ENCODE peak calls at places on chromosomes 12 and 14, in ten cellular contexts. D, G, B, J, H, T, I, K, W and R are unnamed samples.

GRCh38 chr12:89731614-89732013 is 23.0 kb upstream of the ATP2B1 start:
- DNase-seq in D (no peak), G (no peak), B (no peak), J (no peak), H (no peak), T (no peak), I (no peak), K (peak), W (no peak), R (no peak)

GRCh38 chr14:101118746-101119610 is 215.5 kb upstream of the RTL1 start:
- DNase-seq in D (peak), G (peak), B (peak), J (no peak), H (peak), T (no peak), I (no peak), K (peak), W (peak), R (peak)

GRCh38 chr12:20040844-20041243 is 327.5 kb upstream of the PDE3A start:
- DNase-seq in D (no peak), G (no peak), B (no peak), J (no peak), H (no peak), T (no peak), I (no peak), K (no peak), W (no peak), R (no peak)

GRCh38 chr12:131103614-131104463 is 150.1 kb downstream of the ADGRD1 start:
- DNase-seq in D (peak), G (peak), B (peak), J (no peak), H (peak), T (peak), I (no peak), K (no peak), W (no peak), R (no peak)

GRCh38 chr12:6268484-6269157 is 41.9 kb upstream of the PLEKHG6 start:
- DNase-seq in D (no peak), G (no peak), B (peak), J (no peak), H (no peak), T (peak), I (no peak), K (no peak), W (no peak), R (no peak)

GRCh38 chr14:29805415-29806123 is 122.1 kb downstream of the PRKD1 start:
- DNase-seq in D (peak), G (no peak), B (peak), J (no peak), H (peak), T (peak), I (peak), K (peak), W (no peak), R (no peak)

GRCh38 chr14:26402126-26402525 is 195.7 kb downstream of the NOVA1 start:
- DNase-seq in D (no peak), G (no peak), B (no peak), J (no peak), H (no peak), T (no peak), I (no peak), K (no peak), W (no peak), R (no peak)

GRCh38 chr12:92570056-92570753 is 132.6 kb upstream of the PLEKHG7 start:
- DNase-seq in D (peak), G (no peak), B (peak), J (peak), H (peak), T (peak), I (peak), K (peak), W (peak), R (no peak)

GRCh38 chr12:23415180-23415579 is 534.3 kb downstream of the SOX5 start:
- DNase-seq in D (no peak), G (no peak), B (no peak), J (no peak), H (no peak), T (no peak), I (no peak), K (no peak), W (no peak), R (no peak)

GRCh38 chr14:36657409-36658090 is 4.1 kb upstream of the PAX9 start:
- DNase-seq in D (no peak), G (no peak), B (no peak), J (no peak), H (no peak), T (no peak), I (no peak), K (no peak), W (peak), R (no peak)

GRCh38 chr14:55600784-55601561 is 21.0 kb downstream of the KTN1 start:
- DNase-seq in D (no peak), G (no peak), B (no peak), J (no peak), H (no peak), T (no peak), I (peak), K (no peak), W (no peak), R (no peak)

GRCh38 chr14:59677771-59678211 is 101.2 kb upstream of the CCDC175 start:
- DNase-seq in D (no peak), G (no peak), B (no peak), J (no peak), H (no peak), T (no peak), I (no peak), K (no peak), W (no peak), R (no peak)

GRCh38 chr14:104087981-104088850 is 2.7 kb downstream of the ASPG start:
- DNase-seq in D (peak), G (no peak), B (no peak), J (no peak), H (no peak), T (peak), I (no peak), K (no peak), W (no peak), R (no peak)

GRCh38 chr12:69442894-69443293 is 27.3 kb upstream of the FRS2 start:
- DNase-seq in D (no peak), G (no peak), B (no peak), J (no peak), H (no peak), T (no peak), I (no peak), K (no peak), W (no peak), R (no peak)

GRCh38 chr12:72110814-72111615 is 161.2 kb upstream of the TRHDE start:
- DNase-seq in D (no peak), G (no peak), B (no peak), J (no peak), H (no peak), T (no peak), I (no peak), K (no peak), W (no peak), R (no peak)

GRCh38 chr12:6112004-6112403 is 12.5 kb downstream of the VWF start:
- DNase-seq in D (no peak), G (peak), B (no peak), J (no peak), H (no peak), T (no peak), I (no peak), K (no peak), W (peak), R (no peak)

GRCh38 chr14:102390486-102390885 is 27.7 kb downstream of the TECPR2 start:
- DNase-seq in D (no peak), G (no peak), B (no peak), J (no peak), H (no peak), T (no peak), I (no peak), K (no peak), W (no peak), R (no peak)

GRCh38 chr12:106586803-106587684 is 4.2 kb downstream of the RFX4 start:
- DNase-seq in D (no peak), G (no peak), B (no peak), J (no peak), H (no peak), T (no peak), I (peak), K (no peak), W (peak), R (peak)

GRCh38 chr12:124109760-124110159 is 136.7 kb downstream of the ZNF664 start:
- DNase-seq in D (peak), G (no peak), B (no peak), J (peak), H (peak), T (no peak), I (peak), K (no peak), W (peak), R (no peak)

GRCh38 chr14:52175982-52176502 is 91.5 kb upstream of the PTGDR start:
- DNase-seq in D (no peak), G (no peak), B (no peak), J (peak), H (peak), T (no peak), I (no peak), K (no peak), W (no peak), R (no peak)

GRCh38 chr14:57812000-57812399 is 53.9 kb downstream of the SLC35F4 start:
- DNase-seq in D (no peak), G (no peak), B (no peak), J (no peak), H (no peak), T (no peak), I (no peak), K (no peak), W (no peak), R (no peak)

GRCh38 chr14:29085546-29085945 is 319.0 kb downstream of the FOXG1 start:
- DNase-seq in D (no peak), G (no peak), B (no peak), J (no peak), H (no peak), T (no peak), I (peak), K (no peak), W (peak), R (no peak)

GRCh38 chr12:13530966-13531365 is 334.4 kb downstream of the EMP1 start:
- DNase-seq in D (no peak), G (no peak), B (no peak), J (no peak), H (peak), T (no peak), I (no peak), K (no peak), W (no peak), R (no peak)

GRCh38 chr12:42716521-42716920 is 127.0 kb upstream of the PRICKLE1 start:
- DNase-seq in D (no peak), G (no peak), B (no peak), J (no peak), H (no peak), T (no peak), I (no peak), K (no peak), W (no peak), R (no peak)

GRCh38 chr14:87179936-87180335 is 813.0 kb downstream of the GALC start:
- DNase-seq in D (no peak), G (no peak), B (no peak), J (no peak), H (no peak), T (no peak), I (no peak), K (no peak), W (no peak), R (no peak)

GRCh38 chr14:77102154-77102553 is 4.1 kb downstream of the CIPC start:
- DNase-seq in D (no peak), G (no peak), B (no peak), J (no peak), H (no peak), T (no peak), I (no peak), K (no peak), W (no peak), R (no peak)

GRCh38 chr14:102086346-102086971 is 385 bp downstream of the HSP90AA1 start:
- DNase-seq in D (peak), G (no peak), B (peak), J (no peak), H (peak), T (peak), I (peak), K (peak), W (peak), R (no peak)

GRCh38 chr14:62691613-62692489 is 353.4 kb downstream of the KCNH5 start:
- DNase-seq in D (peak), G (no peak), B (no peak), J (no peak), H (peak), T (no peak), I (peak), K (no peak), W (no peak), R (no peak)

GRCh38 chr12:94258593-94258992 is 110.2 kb downstream of the PLXNC1 start:
- DNase-seq in D (no peak), G (no peak), B (no peak), J (no peak), H (no peak), T (no peak), I (no peak), K (no peak), W (no peak), R (no peak)

GRCh38 chr12:27161458-27162228 is 79.3 kb upstream of the C12orf71 start:
- DNase-seq in D (no peak), G (no peak), B (no peak), J (peak), H (no peak), T (no peak), I (peak), K (no peak), W (no peak), R (no peak)
- TF ChIP-seq CTCF in D (no peak), G (no peak), B (no peak), J (no peak), H (no peak), T (no peak), I (no peak), K (no peak), W (no peak), R (no peak)

GRCh38 chr14:98175881-98176280 is 1096.1 kb downstream of the BCL11B start:
- DNase-seq in D (no peak), G (no peak), B (no peak), J (no peak), H (no peak), T (no peak), I (no peak), K (no peak), W (no peak), R (no peak)
- TF ChIP-seq EP300 in D (no peak), G (no peak), B (no peak), J (no peak), H (no peak), T (no peak), I (no peak), K (no peak), W (no peak), R (no peak)

DNA sequence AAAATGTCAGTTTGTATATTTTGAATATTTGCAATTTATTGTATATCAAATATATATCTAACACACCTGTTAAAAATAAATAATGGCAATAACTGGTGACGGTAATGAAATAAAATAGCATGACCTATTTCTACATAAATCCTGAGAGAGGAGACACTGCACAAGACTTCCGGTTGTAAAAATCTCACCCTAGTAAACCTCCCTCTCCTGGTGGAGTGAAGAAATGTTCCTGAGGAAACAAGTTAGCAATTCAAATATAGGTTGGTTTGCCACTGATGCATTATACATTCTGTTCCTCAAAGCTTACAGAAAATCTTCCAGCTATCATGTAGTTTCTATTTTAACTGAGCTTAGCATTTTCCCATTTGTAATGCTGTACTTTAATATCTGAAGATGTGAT is 166.2 kb upstream of the SYT10 start:
- DNase-seq in D (no peak), G (no peak), B (no peak), J (no peak), H (no peak), T (no peak), I (peak), K (no peak), W (peak), R (no peak)
- TF ChIP-seq CTCF in D (no peak), G (no peak), B (no peak), J (no peak), H (no peak), T (no peak), I (peak), K (no peak), W (peak), R (no peak)

DNA sequence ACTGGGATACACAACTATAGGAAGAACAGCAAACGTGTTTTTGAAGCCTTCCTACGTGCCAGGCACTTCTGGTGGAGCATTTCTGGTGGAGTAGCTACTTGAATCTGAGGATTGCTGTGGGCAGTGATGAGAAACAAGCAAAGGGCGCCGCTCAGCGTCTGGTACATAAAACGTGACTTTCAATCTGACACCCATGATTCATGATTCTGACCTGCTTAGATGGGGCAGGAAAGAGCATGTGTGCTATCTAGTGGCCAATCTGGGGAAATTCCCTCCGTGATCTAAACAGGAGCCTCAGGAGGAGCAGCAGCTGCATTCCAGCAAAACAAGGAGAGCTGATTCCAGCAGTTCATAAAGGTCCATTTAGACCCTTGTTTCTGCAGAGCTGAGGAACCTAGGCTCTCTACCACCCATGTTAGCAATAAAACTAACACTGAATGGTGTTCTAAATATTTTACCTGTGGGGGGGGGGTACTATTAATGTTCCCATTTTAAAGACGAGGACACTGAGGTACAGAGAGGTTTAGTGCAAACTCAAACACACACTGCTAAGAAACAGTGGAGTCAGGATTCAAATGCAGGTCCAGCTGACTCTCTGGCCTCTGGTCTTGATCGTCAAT is 37.8 kb downstream of the PAH start:
- DNase-seq in D (no peak), G (peak), B (peak), J (peak), H (peak), T (no peak), I (peak), K (peak), W (peak), R (no peak)
- TF ChIP-seq EP300 in D (no peak), G (no peak), B (no peak), J (no peak), H (no peak), T (no peak), I (no peak), K (peak), W (no peak), R (no peak)